ENCODE peak calls at places on chromosomes 13 and 19, in five cellular contexts. C is thoracic aorta; M is neural progenitor cell; T is mucosa of descending colon; Q is CD8-positive, alpha-beta memory T cell. B is an unnamed sample.

GRCh38 chr19:53908106-53908932 is 759 bp upstream of the CACNG7 start:
- DNase-seq in Q (no peak), T (peak; percentile 25), M (peak; percentile 88), C (no peak), B (peak; percentile 43)

GRCh38 chr19:13350761-13351160 is 155.5 kb downstream of the CACNA1A start:
- DNase-seq in M (no peak), T (no peak), C (no peak), Q (no peak), B (no peak)

GRCh38 chr19:12828494-12828893 is 5.9 kb downstream of the RTBDN start:
- DNase-seq in C (no peak), Q (no peak), T (peak; percentile 73), M (peak; percentile 79), B (peak; percentile 65)

GRCh38 chr13:33514362-33514761 is 228.8 kb upstream of the STARD13 start:
- DNase-seq in Q (no peak), T (no peak), M (peak; percentile 36), C (no peak), B (no peak)

GRCh38 chr13:64551755-64552154 is 2678.4 kb downstream of the PCDH9 start:
- DNase-seq in C (no peak), Q (no peak), M (no peak), T (no peak), B (no peak)

GRCh38 chr13:36778083-36778671 is 40.8 kb upstream of the RFXAP start:
- DNase-seq in M (peak; percentile 91), C (no peak), Q (no peak), T (no peak), B (no peak)

GRCh38 chr19:18769989-18770528 is 21.0 kb downstream of the COMP start:
- DNase-seq in M (no peak), Q (no peak), C (no peak), T (no peak), B (no peak)

GRCh38 chr19:10797541-10798256 is 38.3 kb downstream of the TMED1 start:
- DNase-seq in C (no peak), M (no peak), T (no peak), Q (peak; percentile 94), B (no peak)

GRCh38 chr13:74289861-74290260 is 155.7 kb upstream of the KLF12 start:
- DNase-seq in C (no peak), Q (no peak), M (no peak), T (no peak), B (no peak)

GRCh38 chr19:47107953-47108746 is 5.4 kb downstream of the ZC3H4 start:
- DNase-seq in C (no peak), T (no peak), Q (no peak), M (no peak), B (no peak)

GRCh38 chr13:23723463-23723862 is 153.3 kb downstream of the TNFRSF19 start:
- DNase-seq in Q (no peak), M (no peak), C (no peak), T (no peak), B (peak; percentile 13)

GRCh38 chr13:97275265-97275664 is 53.1 kb downstream of the MBNL2 start:
- DNase-seq in M (no peak), Q (no peak), T (no peak), C (no peak), B (no peak)

GRCh38 chr13:41763772-41764171 is 197.1 kb downstream of the VWA8 start:
- DNase-seq in C (no peak), M (no peak), T (no peak), Q (no peak), B (peak; percentile 53)
- H3K4me1 ChIP-seq in C (no peaks in the 10 kb centered on the region), M (no peaks in the 10 kb centered on the region), T (no peaks in the 10 kb centered on the region), Q (no peaks in the 10 kb centered on the region), B (peaks cover 26% of the 10 kb centered on the region)

DNA sequence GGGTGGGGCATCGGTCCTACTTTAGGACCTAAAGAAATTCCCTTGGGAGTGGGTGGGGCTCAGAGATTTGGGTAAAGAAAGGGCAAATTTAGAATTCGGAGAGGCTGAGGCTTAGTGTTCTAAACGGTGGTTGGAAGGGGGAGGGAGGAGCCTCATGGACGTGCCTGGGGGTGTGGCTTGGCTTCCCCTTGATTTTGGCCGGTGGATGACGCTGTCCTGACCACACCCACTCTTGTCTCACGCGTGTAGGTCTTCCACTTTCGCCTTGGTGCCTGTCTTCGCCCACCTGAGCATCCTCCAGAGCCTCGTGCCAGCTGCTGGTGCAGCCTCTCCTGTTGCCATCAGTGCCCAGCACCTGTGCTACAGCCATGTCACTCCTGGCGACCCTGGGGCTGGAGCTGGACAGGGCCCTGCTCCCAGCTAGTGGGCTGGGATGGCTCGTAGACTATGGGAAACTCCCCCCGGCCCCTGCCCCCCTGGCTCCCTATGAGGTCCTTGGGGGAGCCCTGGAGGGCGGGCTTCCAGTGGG is 1.2 kb upstream of the NUP62 start:
- DNase-seq in M (no peak), C (no peak), Q (peak; percentile 11), T (peak; percentile 32), B (no peak)
- H3K4me1 ChIP-seq in M (peaks cover 9% of the 10 kb centered on the region), C (peaks cover 10% of the 10 kb centered on the region), Q (peaks cover 42% of the 10 kb centered on the region), T (peaks cover 18% of the 10 kb centered on the region), B (peaks cover 22% of the 10 kb centered on the region)

GRCh38 chr19:1941146-1942077 is at the start of gene CSNK1G2:
- DNase-seq in Q (no peak), T (peak; percentile 30), C (no peak), M (no peak), B (no peak)
- H3K4me1 ChIP-seq in Q (peaks cover 34% of the 10 kb centered on the region), T (peaks cover 33% of the 10 kb centered on the region), C (peaks cover 16% of the 10 kb centered on the region), M (peaks cover 17% of the 10 kb centered on the region), B (peaks cover 33% of the 10 kb centered on the region)

GRCh38 chr19:5340637-5341447 is at the start of gene PTPRS:
- DNase-seq in C (no peak), Q (peak; percentile 48), M (peak; percentile 96), T (peak; percentile 60), B (peak; percentile 83)
- H3K4me1 ChIP-seq in C (peaks cover 10% of the 10 kb centered on the region), Q (peaks cover 10% of the 10 kb centered on the region), M (peaks cover 26% of the 10 kb centered on the region), T (peaks cover 4% of the 10 kb centered on the region), B (peaks cover 18% of the 10 kb centered on the region)

B was measured in body of pancreas.